ENCODE peak calls at places on chromosomes 6 and 20, in four cellular contexts. T is sigmoid colon, W is OCI-LY7, G is neural progenitor cell. E is an unnamed sample.
A peak's percentile ranks its signal among the peaks of the same experiment; 100 is the strongest.

GRCh38 chr6:2103644-2104523 is 141.5 kb downstream of the GMDS start:
- DNase-seq in G (no peak), W (peak; percentile 38), T (no peak), E (no peak)

GRCh38 chr20:49612127-49612738 is 44.3 kb upstream of the PTGIS start:
- DNase-seq in W (no peak), G (no peak), T (peak; percentile 75), E (no peak)

GRCh38 chr20:54662064-54662463 is 186.7 kb downstream of the DOK5 start:
- DNase-seq in G (peak; percentile 81), W (no peak), T (no peak), E (no peak)

GRCh38 chr6:10375391-10375969 is 39.4 kb downstream of the TFAP2A start:
- DNase-seq in T (no peak), W (no peak), G (peak; percentile 50), E (no peak)

GRCh38 chr20:37194616-37195015 is 15.3 kb upstream of the MROH8 start:
- DNase-seq in T (no peak), W (no peak), G (no peak), E (no peak)

GRCh38 chr6:41066867-41067304 is 5.3 kb downstream of the OARD1 start:
- DNase-seq in G (peak; percentile 75), W (peak; percentile 74), T (peak; percentile 83), E (peak; percentile 89)

GRCh38 chr6:136968831-136969230 is 46.7 kb downstream of the SLC35D3 start:
- DNase-seq in T (no peak), W (no peak), G (no peak), E (no peak)

GRCh38 chr6:51468704-51469103 is 618.7 kb downstream of the PKHD1 start:
- DNase-seq in W (no peak), T (no peak), G (no peak), E (no peak)

GRCh38 chr6:26044140-26045045 is 42.8 kb upstream of the HFE start:
- DNase-seq in G (no peak), T (peak; percentile 71), W (peak; percentile 71), E (peak; percentile 45)

GRCh38 chr6:40806479-40806878 is 219.3 kb upstream of the LRFN2 start:
- DNase-seq in W (no peak), T (no peak), G (no peak), E (peak; percentile 3)

GRCh38 chr6:4155848-4156466 is 20.6 kb upstream of the ECI2 start:
- DNase-seq in G (peak; percentile 84), T (peak; percentile 86), W (peak; percentile 80), E (peak; percentile 72)

GRCh38 chr6:44000164-44000842 is 126.9 kb downstream of the MRPL14 start:
- DNase-seq in G (no peak), T (no peak), W (peak; percentile 19), E (no peak)

GRCh38 chr6:44002071-44002590 is 125.1 kb downstream of the MRPL14 start:
- DNase-seq in T (no peak), G (peak; percentile 97), W (no peak), E (peak; percentile 74)

GRCh38 chr6:44002591-44003344 is 124.5 kb downstream of the MRPL14 start:
- DNase-seq in W (peak; percentile 15), T (no peak), G (peak; percentile 88), E (peak; percentile 89)

GRCh38 chr6:43999628-44000027 is 127.6 kb downstream of the MRPL14 start:
- DNase-seq in G (no peak), W (no peak), T (peak; percentile 33), E (no peak)

GRCh38 chr6:44001318-44001868 is 125.9 kb downstream of the MRPL14 start:
- DNase-seq in W (peak; percentile 54), T (no peak), G (peak; percentile 76), E (no peak)
- H3K27ac ChIP-seq in W (no peak overlapping the region), T (no peak overlapping the region), G (peak overlapping the region; percentile 74), E (no peak overlapping the region)

GRCh38 chr6:14900919-14901318 is 344.9 kb upstream of the JARID2 start:
- DNase-seq in G (no peak), W (no peak), T (no peak), E (no peak)

GRCh38 chr6:14896475-14896874 is 349.4 kb upstream of the JARID2 start:
- DNase-seq in W (no peak), G (no peak), T (no peak), E (no peak)

GRCh38 chr6:14903176-14904088 is 342.4 kb upstream of the JARID2 start:
- DNase-seq in G (no peak), W (peak; percentile 20), T (no peak), E (no peak)

GRCh38 chr6:14894105-14894504 is 351.8 kb upstream of the JARID2 start:
- DNase-seq in T (no peak), W (no peak), G (no peak), E (no peak)

GRCh38 chr6:14897836-14898235 is 348.0 kb upstream of the JARID2 start:
- DNase-seq in G (no peak), W (no peak), T (no peak), E (no peak)
- H3K9me3 ChIP-seq in G (no peaks in the 10 kb centered on the region), W (no peaks in the 10 kb centered on the region), T (peaks cover 2% of the 10 kb centered on the region), E (no peaks in the 10 kb centered on the region)

DNA sequence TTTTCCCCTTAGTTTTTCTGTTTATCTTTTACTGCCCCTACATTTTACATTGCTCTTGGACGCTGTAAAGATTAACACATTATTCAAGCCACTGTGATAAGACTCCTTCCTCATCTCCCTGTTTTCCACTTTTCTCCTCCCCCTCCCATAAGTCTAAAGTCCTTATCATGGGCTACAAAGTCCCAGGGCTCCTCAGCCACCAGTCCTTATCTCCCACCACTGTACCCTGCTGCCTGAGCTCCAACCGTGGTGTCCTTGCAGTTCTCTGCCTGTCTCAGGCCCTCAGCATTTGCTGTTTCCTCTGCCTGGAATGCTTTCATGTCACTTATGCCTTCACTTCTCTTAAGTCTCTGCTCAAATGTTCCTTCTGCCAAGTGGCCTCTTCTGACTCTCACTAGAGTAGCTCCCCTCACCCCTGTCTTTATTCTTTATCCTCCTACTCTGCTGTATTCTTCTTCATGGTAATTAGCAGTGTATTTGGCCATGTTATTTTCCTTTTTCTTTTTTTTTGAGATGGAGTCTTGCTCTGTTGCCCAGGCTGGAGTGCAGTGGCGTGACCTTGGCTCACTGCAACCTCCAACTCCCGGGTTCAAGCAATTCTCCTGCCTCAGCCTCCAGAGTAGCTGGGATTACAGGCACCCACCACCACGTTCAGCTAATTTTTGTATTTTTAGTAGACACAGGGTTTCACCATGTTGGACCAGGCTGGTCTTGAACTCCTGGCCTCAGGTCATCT is 10.8 kb upstream of the LATS1 start:
- DNase-seq in G (no peak), W (no peak), T (no peak), E (no peak)
- H3K27ac ChIP-seq in G (no peak overlapping the region), W (no peak overlapping the region), T (peak overlapping the region; percentile 19), E (no peak overlapping the region)

GRCh38 chr20:42703744-42704143 is 486.0 kb downstream of the PTPRT start:
- DNase-seq in T (no peak), W (no peak), G (no peak), E (no peak)

GRCh38 chr20:42706762-42707161 is 482.9 kb downstream of the PTPRT start:
- DNase-seq in W (no peak), G (no peak), T (peak; percentile 64), E (no peak)

GRCh38 chr20:42701948-42702347 is 487.8 kb downstream of the PTPRT start:
- DNase-seq in G (no peak), T (no peak), W (no peak), E (no peak)

GRCh38 chr20:42708261-42708660 is 481.4 kb downstream of the PTPRT start:
- DNase-seq in G (no peak), W (no peak), T (no peak), E (no peak)

GRCh38 chr20:42705550-42705949 is 484.2 kb downstream of the PTPRT start:
- DNase-seq in G (no peak), W (no peak), T (no peak), E (no peak)
- H3K9me3 ChIP-seq in G (no peaks in the 10 kb centered on the region), W (no peaks in the 10 kb centered on the region), T (no peaks in the 10 kb centered on the region), E (no peaks in the 10 kb centered on the region)

GRCh38 chr6:109305028-109305427 is 77.2 kb downstream of the CD164 start:
- DNase-seq in W (no peak), T (no peak), G (no peak), E (no peak)
- H3K27ac ChIP-seq in W (peak overlapping the region; percentile 11), T (peak overlapping the region; percentile 79), G (no peak overlapping the region), E (peak overlapping the region; percentile 0)

DNA sequence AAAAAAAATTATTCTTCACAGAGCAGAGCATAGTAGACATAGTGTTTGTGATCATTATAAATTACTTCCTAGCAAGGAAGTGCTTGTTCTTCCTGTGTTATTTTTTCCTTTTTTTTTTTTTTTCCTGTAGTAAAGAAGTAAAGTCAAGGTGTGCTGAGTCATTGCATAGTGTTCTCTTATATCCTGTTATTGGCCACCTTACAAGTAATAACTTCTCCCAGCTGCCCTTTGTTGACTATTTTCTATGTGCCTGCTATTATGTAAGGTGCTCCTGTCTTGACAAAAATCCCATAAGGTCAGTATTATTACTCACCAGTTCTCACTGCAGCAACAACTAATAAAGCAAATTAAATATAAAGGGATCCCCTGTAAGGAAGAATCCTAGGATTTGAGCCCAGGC is 195.3 kb downstream of the GJA1 start:
- DNase-seq in T (no peak), W (no peak), G (no peak), E (no peak)
- H3K9me3 ChIP-seq in T (peaks cover 2% of the 10 kb centered on the region), W (peaks cover 10% of the 10 kb centered on the region), G (peaks cover 28% of the 10 kb centered on the region), E (no peaks in the 10 kb centered on the region)